ENCODE peak calls at places on chromosomes 4 and X, in four cellular contexts. L is tibial nerve, W is sciatic nerve, Y is mucosa of descending colon. E is an unnamed sample.

GRCh38 chr4:11669156-11669555 is 240.5 kb upstream of the HS3ST1 start:
- DNase-seq in L (no peak), W (no peak), Y (no peak), E (no peak)

GRCh38 chr4:67465032-67465762 is 80.1 kb downstream of the CENPC start:
- DNase-seq in L (no peak), W (no peak), Y (no peak), E (no peak)

GRCh38 chr4:25051534-25051933 is 20.8 kb upstream of the LGI2 start:
- DNase-seq in L (no peak), W (no peak), Y (no peak), E (no peak)

GRCh38 chr4:2721586-2721985 is 34.5 kb downstream of the TNIP2 start:
- DNase-seq in L (no peak), W (no peak), Y (no peak), E (peak; percentile 65)

GRCh38 chr4:46818604-46819003 is 90.4 kb downstream of the COX7B2 start:
- DNase-seq in L (no peak), W (no peak), Y (no peak), E (no peak)

GRCh38 chr4:1060646-1061371 is 49.4 kb downstream of the FGFRL1 start:
- DNase-seq in L (no peak), W (no peak), Y (no peak), E (no peak)

GRCh38 chrX:44431206-44431605 is 87.7 kb upstream of the EFHC2 start:
- DNase-seq in L (no peak), W (no peak), Y (no peak), E (no peak)

GRCh38 chr4:123649644-123650356 is 253.2 kb downstream of the SPRY1 start:
- DNase-seq in L (no peak), W (no peak), Y (peak; percentile 47), E (no peak)

GRCh38 chr4:168394556-168394955 is 76.0 kb upstream of the DDX60 start:
- DNase-seq in L (no peak), W (no peak), Y (peak; percentile 43), E (no peak)

GRCh38 chr4:159206427-159206871 is 103.6 kb downstream of the RAPGEF2 start:
- DNase-seq in L (no peak), W (no peak), Y (no peak), E (no peak)

GRCh38 chr4:39470402-39470801 is 11.5 kb downstream of the LIAS start:
- DNase-seq in L (no peak), W (no peak), Y (no peak), E (no peak)